ENCODE peak calls at places on chromosomes 13 and 19, in four cellular contexts. V is SHP77, Q is WERI-Rb-1, P is frontal cortex. Z is an unnamed sample.

GRCh38 chr19:9883231-9883758 is 48.2 kb downstream of the PIN1 start:
- DNase-seq in V (peak), Q (peak), P (no peak), Z (no peak)

GRCh38 chr19:42156571-42156970 is 24.3 kb upstream of the POU2F2 start:
- DNase-seq in V (no peak), Q (no peak), P (no peak), Z (no peak)

GRCh38 chr19:6720369-6721112 is at the start of gene C3:
- DNase-seq in V (no peak), Q (no peak), P (no peak), Z (no peak)

GRCh38 chr19:1924320-1924961 is 16.5 kb upstream of the CSNK1G2 start:
- DNase-seq in V (no peak), Q (no peak), P (no peak), Z (no peak)

GRCh38 chr13:89900104-89900760 is 1447.3 kb upstream of the MIR17HG start:
- DNase-seq in V (no peak), Q (no peak), P (no peak), Z (no peak)

GRCh38 chr13:63455938-63456337 is 2040.3 kb upstream of the PCDH20 start:
- DNase-seq in V (no peak), Q (no peak), P (no peak), Z (no peak)

GRCh38 chr19:48993175-48994034 is at the start of the genes GYS1 and RUVBL2:
- DNase-seq in V (peak), Q (peak), P (peak), Z (peak)

GRCh38 chr13:114065141-114065925 is 67.1 kb downstream of the RASA3 start:
- DNase-seq in V (peak), Q (no peak), P (peak), Z (peak)

GRCh38 chr19:56167064-56167578 is 8.7 kb upstream of the GALP start:
- DNase-seq in V (no peak), Q (no peak), P (no peak), Z (no peak)

GRCh38 chr13:40101708-40102359 is 446.4 kb downstream of the COG6 start:
- DNase-seq in V (no peak), Q (no peak), P (no peak), Z (no peak)

GRCh38 chr13:43136940-43137574 is 113.7 kb downstream of the DNAJC15 start:
- DNase-seq in V (no peak), Q (no peak), P (no peak), Z (no peak)

GRCh38 chr13:87656311-87656710 is 14.9 kb upstream of the SLITRK5 start:
- DNase-seq in V (peak), Q (no peak), P (no peak), Z (no peak)

GRCh38 chr13:99322297-99323103 is 15.3 kb upstream of the GPR183 start:
- DNase-seq in V (no peak), Q (no peak), P (no peak), Z (no peak)

GRCh38 chr19:42301646-42302204 is at the start of gene PRR19:
- DNase-seq in V (no peak), Q (no peak), P (no peak), Z (no peak)

GRCh38 chr13:35164324-35164932 is 222.4 kb downstream of the NBEA start:
- DNase-seq in V (peak), Q (no peak), P (no peak), Z (no peak)

GRCh38 chr13:101157261-101157660 is 259.0 kb downstream of the NALCN start:
- DNase-seq in V (no peak), Q (no peak), P (no peak), Z (no peak)

GRCh38 chr19:33953592-33953991 is 156.9 kb downstream of the KCTD15 start:
- DNase-seq in V (no peak), Q (no peak), P (no peak), Z (no peak)

GRCh38 chr19:33368074-33368864 is 5.2 kb upstream of the CEBPG start:
- DNase-seq in V (no peak), Q (no peak), P (no peak), Z (no peak)

GRCh38 chr13:23496255-23496654 is 62.8 kb upstream of the SACS start:
- DNase-seq in V (no peak), Q (no peak), P (no peak), Z (no peak)

GRCh38 chr13:94351292-94352000 is 128.0 kb downstream of the DCT start:
- DNase-seq in V (no peak), Q (peak), P (no peak), Z (no peak)

GRCh38 chr19:38265213-38265861 is 964 bp downstream of the SPINT2 start:
- DNase-seq in V (no peak), Q (no peak), P (no peak), Z (no peak)

GRCh38 chr13:51861728-51862300 is at the start of gene CCDC70:
- DNase-seq in V (no peak), Q (no peak), P (no peak), Z (no peak)

GRCh38 chr19:33395561-33396550 is 22.3 kb downstream of the CEBPG start:
- DNase-seq in V (no peak), Q (no peak), P (peak), Z (peak)

GRCh38 chr13:51675385-51675784 is 91.1 kb downstream of the WDFY2 start:
- DNase-seq in V (no peak), Q (no peak), P (no peak), Z (no peak)

GRCh38 chr19:3608750-3609322 is 2.2 kb upstream of the TBXA2R start:
- DNase-seq in V (no peak), Q (no peak), P (no peak), Z (no peak)

GRCh38 chr13:85170372-85170771 is 628.8 kb downstream of the SLITRK6 start:
- DNase-seq in V (peak), Q (peak), P (no peak), Z (no peak)

GRCh38 chr13:64684108-64684507 is 2546.0 kb downstream of the PCDH9 start:
- DNase-seq in V (no peak), Q (no peak), P (no peak), Z (no peak)

GRCh38 chr13:99119686-99120085 is 81.0 kb upstream of the UBAC2 start:
- DNase-seq in V (no peak), Q (no peak), P (no peak), Z (no peak)

GRCh38 chr13:34019870-34020269 is 201.9 kb downstream of the RFC3 start:
- DNase-seq in V (peak), Q (no peak), P (no peak), Z (no peak)

GRCh38 chr13:28355822-28356371 is 139.0 kb downstream of the FLT1 start:
- DNase-seq in V (no peak), Q (no peak), P (no peak), Z (no peak)

GRCh38 chr19:11479470-11480080 is 1.3 kb downstream of the ELAVL3 start:
- DNase-seq in V (peak), Q (peak), P (peak), Z (peak)

GRCh38 chr13:91346848-91347211 is 657 bp upstream of the MIR17HG start:
- DNase-seq in V (peak), Q (peak), P (no peak), Z (no peak)